ENCODE peak calls at places on chromosomes 7 and 10, in four cellular contexts. A, R, U and C are unnamed samples.

GRCh38 chr10:52566471-52567246 is 205.9 kb downstream of the MBL2 start:
- DNase-seq in R (peak), A (peak), U (peak), C (no peak)

GRCh38 chr10:74175510-74176379 is 24.7 kb downstream of the ADK start:
- DNase-seq in R (no peak), U (no peak), A (no peak), C (no peak)

GRCh38 chr7:13508586-13508985 is 480.9 kb downstream of the ETV1 start:
- DNase-seq in U (no peak), R (no peak), A (peak), C (no peak)

GRCh38 chr10:110684800-110685446 is 40.8 kb downstream of the RBM20 start:
- DNase-seq in A (no peak), U (no peak), R (no peak), C (peak)

GRCh38 chr10:46551701-46552525 is 4.5 kb downstream of the GPRIN2 start:
- DNase-seq in A (no peak), U (no peak), R (no peak), C (no peak)

GRCh38 chr10:72084094-72084459 is 4.3 kb downstream of the SPOCK2 start:
- DNase-seq in R (no peak), U (no peak), A (no peak), C (no peak)

GRCh38 chr7:32587431-32587948 is 92.2 kb downstream of the AVL9 start:
- DNase-seq in U (peak), R (peak), A (peak), C (peak)

GRCh38 chr7:468141-468540 is 51.5 kb downstream of the PDGFA start:
- DNase-seq in R (no peak), U (no peak), A (no peak), C (no peak)

GRCh38 chr10:44576715-44577191 is 191.9 kb upstream of the CXCL12 start:
- DNase-seq in A (no peak), R (peak), U (peak), C (peak)

GRCh38 chr7:140308060-140308459 is 90.3 kb downstream of the SLC37A3 start:
- DNase-seq in U (no peak), R (no peak), A (no peak), C (no peak)

GRCh38 chr7:117091721-117092120 is 138.4 kb downstream of the ST7 start:
- DNase-seq in R (no peak), A (no peak), U (no peak), C (no peak)

GRCh38 chr7:139772115-139772514 is 5.7 kb downstream of the HIPK2 start:
- DNase-seq in A (no peak), R (no peak), U (no peak), C (no peak)

GRCh38 chr10:21995557-21995956 is 8.0 kb downstream of the DNAJC1 start:
- DNase-seq in A (no peak), U (no peak), R (no peak), C (no peak)

GRCh38 chr7:158267737-158268435 is 319.7 kb downstream of the PTPRN2 start:
- DNase-seq in A (no peak), R (no peak), U (no peak), C (no peak)

GRCh38 chr7:147833981-147834380 is 756.6 kb upstream of the C7orf33 start:
- DNase-seq in A (no peak), U (no peak), R (no peak), C (no peak)

GRCh38 chr7:66505531-66506451 is 122.9 kb upstream of the KCTD7 start:
- DNase-seq in A (no peak), U (no peak), R (no peak), C (no peak)

GRCh38 chr7:73364006-73364728 is 36.2 kb downstream of the FKBP6 start:
- DNase-seq in R (no peak), U (no peak), A (no peak), C (no peak)

GRCh38 chr10:557792-558328 is 131.6 kb downstream of the DIP2C start:
- DNase-seq in A (peak), U (no peak), R (peak), C (no peak)

GRCh38 chr7:14767716-14768425 is 134.7 kb downstream of the DGKB start:
- DNase-seq in U (no peak), A (no peak), R (no peak), C (no peak)

GRCh38 chr7:30032310-30033125 is 4.3 kb downstream of the PLEKHA8 start:
- DNase-seq in U (peak), A (no peak), R (peak), C (no peak)

GRCh38 chr7:2019693-2020511 is 212.8 kb downstream of the MAD1L1 start:
- DNase-seq in A (no peak), R (peak), U (peak), C (peak)